ENCODE peak calls at places on chromosome 19, in six cellular contexts. C is left lung, K is lower lobe of right lung, T is aorta, H is psoas muscle, W is uterus. Y is an unnamed sample.

GRCh38 chr19:53545271-53546065 is 7.5 kb downstream of the ZNF331 start:
- DNase-seq in H (no peak), T (no peak), C (no peak), K (no peak), W (no peak), Y (no peak)

GRCh38 chr19:18675779-18676178 is 7.7 kb upstream of the CRTC1 start:
- DNase-seq in T (no peak), C (no peak), W (no peak), H (no peak), K (no peak), Y (no peak)

GRCh38 chr19:55005684-55006488 is 32.2 kb downstream of the GP6 start:
- DNase-seq in K (no peak), T (no peak), W (no peak), C (peak), H (no peak), Y (peak)

GRCh38 chr19:2887391-2887914 is 13.3 kb upstream of the ZNF57 start:
- DNase-seq in W (no peak), C (no peak), T (no peak), H (no peak), K (no peak), Y (no peak)

GRCh38 chr19:36060430-36060829 is 5.7 kb downstream of the WDR62 start:
- DNase-seq in K (no peak), C (no peak), W (peak), T (no peak), H (peak), Y (no peak)

GRCh38 chr19:54017266-54017665 is 25.8 kb downstream of the CACNG6 start:
- DNase-seq in C (no peak), H (no peak), K (no peak), T (no peak), W (no peak), Y (no peak)

GRCh38 chr19:19525611-19526380 is 2.9 kb upstream of the YJEFN3 start:
- DNase-seq in W (no peak), H (no peak), T (no peak), K (no peak), C (no peak), Y (no peak)

GRCh38 chr19:46710687-46711086 is 6.2 kb downstream of the PRKD2 start:
- DNase-seq in C (no peak), H (no peak), W (no peak), T (no peak), K (no peak), Y (no peak)

GRCh38 chr19:12792853-12793289 is 1.6 kb downstream of the JUNB start:
- DNase-seq in C (no peak), H (no peak), K (no peak), T (no peak), W (no peak), Y (no peak)

GRCh38 chr19:32814046-32814445 is 55.5 kb downstream of the SLC7A9 start:
- DNase-seq in C (no peak), W (no peak), T (no peak), K (no peak), H (no peak), Y (no peak)

GRCh38 chr19:33879818-33880575 is 83.3 kb downstream of the KCTD15 start:
- DNase-seq in K (no peak), H (no peak), T (no peak), W (no peak), C (no peak), Y (no peak)

GRCh38 chr19:7922841-7923205 is 2.7 kb downstream of the SNAPC2 start:
- DNase-seq in C (no peak), W (no peak), T (peak), H (no peak), K (no peak), Y (no peak)

GRCh38 chr19:33950141-33950805 is 153.6 kb downstream of the KCTD15 start:
- DNase-seq in W (no peak), K (no peak), C (no peak), T (no peak), H (no peak), Y (no peak)

DNA sequence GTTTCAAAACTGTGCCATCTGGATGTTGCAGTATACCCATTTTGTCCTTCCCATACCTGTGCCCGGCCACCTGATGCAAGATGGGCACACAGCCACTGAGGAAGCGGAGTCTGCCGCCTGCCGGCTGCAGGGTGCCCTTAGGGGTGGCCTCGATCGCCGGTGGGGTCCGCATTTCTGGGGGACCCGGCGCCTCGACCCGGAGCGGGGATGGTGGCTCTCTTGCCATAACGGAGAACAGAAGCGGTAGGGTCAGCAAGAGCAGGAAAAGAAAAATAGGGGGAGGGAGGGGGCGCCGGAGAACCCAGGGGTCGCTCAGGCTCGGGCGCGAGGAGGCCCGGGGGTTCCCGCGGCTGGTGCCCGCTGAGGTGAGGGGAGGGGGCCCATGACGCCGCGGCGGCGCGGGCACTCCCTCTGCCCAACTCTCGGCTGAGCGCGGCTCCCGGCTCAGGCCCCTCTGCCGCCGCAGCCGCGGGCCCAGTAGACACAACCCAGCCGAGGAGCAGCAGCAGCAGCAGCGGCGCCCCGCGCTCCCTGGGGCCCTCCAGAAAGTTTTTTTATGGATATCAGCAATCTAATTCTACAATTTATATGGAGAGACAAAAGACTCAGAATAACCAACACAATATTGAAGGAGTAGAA is 13.8 kb upstream of the CYP4F2 start:
- DNase-seq in W (no peak), T (no peak), H (no peak), K (no peak), C (no peak), Y (no peak)
- H3K4me3 ChIP-seq in W (no peak), T (no peak), H (no peak), K (no peak), C (no peak), Y (no peak)

DNA sequence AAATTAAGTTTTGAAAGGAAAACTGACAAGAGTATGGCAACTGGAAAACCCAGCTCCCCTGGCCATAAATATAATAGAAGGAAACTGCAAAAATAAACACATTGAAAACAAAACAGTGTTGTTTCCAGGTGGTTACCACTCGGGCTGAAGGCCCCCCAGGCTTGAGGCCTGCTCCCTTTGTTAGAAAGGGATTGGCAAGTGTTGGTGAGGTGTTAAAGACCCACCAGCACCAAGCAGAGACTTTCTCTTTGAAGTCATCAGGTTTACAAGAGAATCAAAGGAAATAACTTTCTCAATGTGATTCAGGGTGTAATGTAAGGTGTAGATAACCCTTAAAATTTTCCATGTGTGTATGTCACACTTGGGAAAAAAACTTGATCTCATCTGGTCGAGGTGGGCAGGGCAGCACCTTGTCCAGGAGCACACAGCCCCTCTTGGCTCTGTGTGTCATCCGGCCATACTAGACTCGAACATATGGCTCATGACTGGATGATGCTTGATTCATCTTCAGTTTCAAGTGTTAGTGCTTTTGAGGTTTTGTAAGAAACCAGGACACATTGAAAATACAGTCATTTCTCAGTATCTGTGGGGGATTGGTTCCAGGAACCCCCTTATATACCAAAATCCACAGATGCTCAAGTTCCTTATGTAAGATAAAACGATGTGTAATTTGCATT is 7.8 kb downstream of the ACTN4 start:
- DNase-seq in H (no peak), C (no peak), T (no peak), W (no peak), K (no peak), Y (no peak)
- H3K4me3 ChIP-seq in H (peak), C (no peak), T (no peak), W (no peak), K (no peak), Y (no peak)

DNA sequence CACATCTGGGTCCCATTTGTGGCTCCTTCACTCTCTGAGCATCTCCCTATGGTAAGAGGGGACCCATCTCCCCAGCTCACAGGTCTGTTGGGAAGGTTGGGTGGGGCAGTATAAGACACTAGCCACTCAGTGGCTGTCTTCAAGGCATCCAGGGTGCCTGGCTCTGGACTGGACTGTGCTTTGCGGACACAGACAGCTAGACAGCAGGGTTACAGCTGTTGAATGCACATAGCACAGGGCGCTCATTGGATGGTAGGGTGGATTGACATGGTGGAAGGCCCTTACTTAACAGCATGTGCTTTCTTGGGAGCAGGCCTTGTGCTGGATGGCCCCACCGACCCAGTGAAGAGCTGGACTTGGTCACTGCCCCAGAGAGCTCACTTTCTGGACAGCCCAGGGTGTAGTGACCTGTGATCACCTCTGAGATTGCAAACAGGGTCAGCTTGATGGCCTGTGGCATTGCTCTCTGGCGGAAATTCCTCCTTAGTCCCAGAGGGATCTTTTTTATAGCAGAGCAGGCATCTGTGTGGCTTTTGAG is 1.9 kb downstream of the ZNF444 start:
- DNase-seq in C (no peak), K (no peak), T (no peak), W (no peak), H (no peak), Y (no peak)
- H3K4me3 ChIP-seq in C (no peak), K (peak), T (no peak), W (no peak), H (no peak), Y (no peak)

GRCh38 chr19:24062222-24062621 is 24.8 kb upstream of the ZNF254 start:
- DNase-seq in W (no peak), T (no peak), C (no peak), K (no peak), H (no peak), Y (no peak)
- H3K4me3 ChIP-seq in W (no peak), T (no peak), C (no peak), K (no peak), H (no peak), Y (no peak)

DNA sequence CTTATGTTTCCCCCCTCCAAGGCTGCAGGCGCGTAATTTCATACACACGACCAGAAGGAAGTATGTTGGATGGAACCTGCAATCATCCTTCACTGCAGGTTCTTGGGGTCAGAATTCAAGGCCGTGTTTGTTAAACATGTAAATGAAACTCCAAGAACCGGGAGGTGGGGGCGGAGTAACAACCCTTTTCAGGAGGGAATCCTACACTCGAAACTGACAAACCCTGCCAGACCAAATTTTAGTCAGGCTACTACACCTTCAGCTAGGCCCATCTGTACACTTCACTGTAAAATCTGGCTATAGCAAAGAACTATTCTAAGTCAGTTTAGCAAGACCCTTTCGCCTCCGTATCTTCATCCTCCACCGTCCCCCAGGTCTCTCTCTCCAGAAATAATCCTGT is 1.2 kb downstream of the ZNF607 start:
- DNase-seq in C (no peak), K (no peak), T (no peak), W (no peak), H (no peak), Y (no peak)
- H3K4me3 ChIP-seq in C (peak), K (peak), T (peak), W (peak), H (peak), Y (peak)

Y was measured in effector memory CD4-positive, alpha-beta T cell.